ENCODE peak calls at places on chromosomes 5 and 9, in five cellular contexts. One of them, this sample, is unnamed.

GRCh38 chr9:91937727-91938126 is 12.3 kb downstream of the ROR2 start:
- DNase-seq in HepG2: no peak
- DNase-seq in HCT116: no peak
- DNase-seq in SK-N-SH: no peak
- DNase-seq in K562: no peak
- DNase-seq in this sample: no peak

GRCh38 chr9:134170525-134171315 is 6.4 kb upstream of the RNU6ATAC start:
- DNase-seq in K562: no peak
- DNase-seq in HCT116: no peak
- DNase-seq in SK-N-SH: no peak
- DNase-seq in HepG2: no peak
- DNase-seq in this sample: no peak

GRCh38 chr9:91067306-91067860 is 265.8 kb downstream of the SYK start:
- DNase-seq in SK-N-SH: no peak
- DNase-seq in HCT116: no peak
- DNase-seq in HepG2: no peak
- DNase-seq in K562: no peak
- DNase-seq in this sample: no peak

GRCh38 chr5:131270809-131271208 is 7.0 kb downstream of the CDC42SE2 start:
- DNase-seq in K562: no peak
- DNase-seq in HCT116: no peak
- DNase-seq in SK-N-SH: no peak
- DNase-seq in HepG2: no peak
- DNase-seq in this sample: no peak

GRCh38 chr9:136840877-136841645 is 1.2 kb upstream of the AJM1 start:
- DNase-seq in HCT116: no peak
- DNase-seq in SK-N-SH: peak
- DNase-seq in K562: peak
- DNase-seq in HepG2: peak
- DNase-seq in this sample: no peak

GRCh38 chr9:18441245-18441644 is 32.7 kb upstream of the ADAMTSL1 start:
- DNase-seq in HCT116: no peak
- DNase-seq in K562: no peak
- DNase-seq in HepG2: no peak
- DNase-seq in SK-N-SH: no peak
- DNase-seq in this sample: no peak

GRCh38 chr9:105154723-105155191 is 89.7 kb upstream of the SLC44A1 start:
- DNase-seq in SK-N-SH: no peak
- DNase-seq in HepG2: no peak
- DNase-seq in HCT116: no peak
- DNase-seq in K562: no peak
- DNase-seq in this sample: no peak

GRCh38 chr5:94901071-94901979 is 282.9 kb downstream of the SLF1 start:
- DNase-seq in HCT116: no peak
- DNase-seq in HepG2: no peak
- DNase-seq in SK-N-SH: no peak
- DNase-seq in K562: no peak
- DNase-seq in this sample: no peak

GRCh38 chr9:33661186-33661585 is 134.2 kb upstream of the PRSS3 start:
- DNase-seq in HCT116: no peak
- DNase-seq in SK-N-SH: no peak
- DNase-seq in K562: no peak
- DNase-seq in HepG2: no peak
- DNase-seq in this sample: no peak

GRCh38 chr5:171808951-171809350 is 23.3 kb downstream of the SMIM23 start:
- DNase-seq in K562: no peak
- DNase-seq in HepG2: no peak
- DNase-seq in SK-N-SH: no peak
- DNase-seq in HCT116: no peak
- DNase-seq in this sample: no peak

GRCh38 chr5:206406-206805 is 11.5 kb downstream of the CCDC127 start:
- DNase-seq in HepG2: no peak
- DNase-seq in HCT116: no peak
- DNase-seq in SK-N-SH: no peak
- DNase-seq in K562: peak
- DNase-seq in this sample: no peak

GRCh38 chr9:74951725-74952151 is 974 bp downstream of the C9orf40 start:
- DNase-seq in HepG2: peak
- DNase-seq in K562: peak
- DNase-seq in HCT116: no peak
- DNase-seq in SK-N-SH: peak
- DNase-seq in this sample: no peak

GRCh38 chr9:111483419-111483861 is 743 bp downstream of the ECPAS start:
- DNase-seq in HepG2: peak
- DNase-seq in K562: peak
- DNase-seq in SK-N-SH: peak
- DNase-seq in HCT116: no peak
- DNase-seq in this sample: no peak

GRCh38 chr9:109733690-109734089 is 46.3 kb upstream of the PALM2AKAP2 start:
- DNase-seq in HepG2: no peak
- DNase-seq in SK-N-SH: no peak
- DNase-seq in K562: no peak
- DNase-seq in HCT116: no peak
- DNase-seq in this sample: no peak

GRCh38 chr9:22136446-22137140 is 127.5 kb upstream of the CDKN2B start:
- DNase-seq in SK-N-SH: no peak
- DNase-seq in HCT116: no peak
- DNase-seq in K562: no peak
- DNase-seq in HepG2: no peak
- DNase-seq in this sample: no peak

GRCh38 chr5:168324864-168325615 is 33.6 kb downstream of the WWC1 start:
- DNase-seq in HCT116: peak
- DNase-seq in SK-N-SH: no peak
- DNase-seq in K562: no peak
- DNase-seq in HepG2: peak
- DNase-seq in this sample: no peak

GRCh38 chr5:34817558-34818351 is 21.2 kb upstream of the TTC23L start:
- DNase-seq in HCT116: no peak
- DNase-seq in HepG2: no peak
- DNase-seq in K562: no peak
- DNase-seq in SK-N-SH: no peak
- DNase-seq in this sample: no peak

GRCh38 chr5:115355095-115355494 is 58.6 kb upstream of the CCDC112 start:
- DNase-seq in SK-N-SH: no peak
- DNase-seq in K562: no peak
- DNase-seq in HepG2: no peak
- DNase-seq in HCT116: no peak
- DNase-seq in this sample: no peak

GRCh38 chr5:116492776-116493175 is 81.8 kb downstream of the SEMA6A start:
- DNase-seq in SK-N-SH: peak
- DNase-seq in HepG2: no peak
- DNase-seq in HCT116: no peak
- DNase-seq in K562: no peak
- DNase-seq in this sample: no peak

GRCh38 chr9:104386425-104387069 is 117.5 kb upstream of the OR13F1 start:
- DNase-seq in HCT116: peak
- DNase-seq in SK-N-SH: peak
- DNase-seq in K562: peak
- DNase-seq in HepG2: peak
- DNase-seq in this sample: peak

GRCh38 chr5:149113669-149114068 is 27.6 kb upstream of the ABLIM3 start:
- DNase-seq in HepG2: no peak
- DNase-seq in SK-N-SH: no peak
- DNase-seq in K562: no peak
- DNase-seq in HCT116: no peak
- DNase-seq in this sample: no peak

GRCh38 chr5:75568202-75568601 is 43.1 kb upstream of the ANKDD1B start:
- DNase-seq in K562: no peak
- DNase-seq in HepG2: no peak
- DNase-seq in SK-N-SH: no peak
- DNase-seq in HCT116: no peak
- DNase-seq in this sample: no peak

GRCh38 chr5:75571547-75571946 is 39.7 kb upstream of the ANKDD1B start:
- DNase-seq in SK-N-SH: no peak
- DNase-seq in K562: no peak
- DNase-seq in HCT116: no peak
- DNase-seq in HepG2: no peak
- DNase-seq in this sample: no peak

GRCh38 chr5:75567710-75568109 is 43.5 kb upstream of the ANKDD1B start:
- DNase-seq in SK-N-SH: no peak
- DNase-seq in HCT116: peak
- DNase-seq in K562: peak
- DNase-seq in HepG2: no peak
- DNase-seq in this sample: no peak

DNA sequence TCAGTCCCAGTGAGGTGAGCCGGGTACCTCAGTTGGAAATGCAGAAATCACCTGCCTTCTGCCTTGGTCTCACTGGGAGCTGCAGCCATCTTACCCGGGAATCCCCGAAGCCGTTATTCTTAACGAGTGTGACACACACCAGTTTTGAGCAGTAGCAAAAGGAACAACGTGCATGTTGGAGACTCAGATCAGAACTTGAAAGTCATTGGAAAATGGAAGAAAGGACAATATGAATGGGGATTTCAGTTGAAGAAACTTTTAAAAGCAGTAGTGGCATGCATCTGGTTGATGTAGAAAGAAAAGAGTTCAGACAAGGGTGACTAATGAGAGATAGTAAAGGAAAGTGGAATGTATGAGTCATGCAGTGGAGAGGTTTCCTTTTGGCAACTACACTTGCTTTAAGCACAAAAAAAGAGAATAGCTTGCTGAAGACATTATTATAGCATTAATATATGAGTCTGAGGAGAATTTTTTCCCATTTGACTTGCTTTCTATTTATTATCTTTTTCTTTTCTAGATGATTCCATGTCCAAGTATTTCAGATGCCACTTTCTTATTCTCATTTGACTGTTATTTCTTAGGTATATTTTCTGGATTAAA is 44.4 kb upstream of the ANKDD1B start:
- DNase-seq in HepG2: peak
- DNase-seq in SK-N-SH: no peak
- DNase-seq in K562: peak
- DNase-seq in HCT116: peak
- DNase-seq in this sample: peak
- TF ChIP-seq SIN3A in HepG2: no peak
- TF ChIP-seq SIN3A in SK-N-SH: peak
- TF ChIP-seq SIN3A in K562: no peak
- TF ChIP-seq SIN3A in HCT116: no peak
- TF ChIP-seq SIN3A in this sample: no peak

GRCh38 chr9:123438321-123438720 is 82.3 kb downstream of the CRB2 start:
- DNase-seq in K562: no peak
- DNase-seq in HCT116: no peak
- DNase-seq in HepG2: no peak
- DNase-seq in SK-N-SH: no peak
- DNase-seq in this sample: no peak

GRCh38 chr9:123434619-123435240 is 78.7 kb downstream of the CRB2 start:
- DNase-seq in SK-N-SH: peak
- DNase-seq in HepG2: peak
- DNase-seq in K562: peak
- DNase-seq in HCT116: no peak
- DNase-seq in this sample: no peak

GRCh38 chr9:123432331-123433236 is 76.6 kb downstream of the CRB2 start:
- DNase-seq in K562: no peak
- DNase-seq in HCT116: no peak
- DNase-seq in HepG2: no peak
- DNase-seq in SK-N-SH: no peak
- DNase-seq in this sample: no peak

GRCh38 chr9:123437201-123437600 is 81.2 kb downstream of the CRB2 start:
- DNase-seq in HCT116: no peak
- DNase-seq in K562: no peak
- DNase-seq in HepG2: no peak
- DNase-seq in SK-N-SH: no peak
- DNase-seq in this sample: no peak

GRCh38 chr9:123435471-123435870 is 79.5 kb downstream of the CRB2 start:
- DNase-seq in HCT116: no peak
- DNase-seq in SK-N-SH: no peak
- DNase-seq in HepG2: peak
- DNase-seq in K562: no peak
- DNase-seq in this sample: no peak
- TF ChIP-seq REST in HCT116: no peak
- TF ChIP-seq REST in SK-N-SH: no peak
- TF ChIP-seq REST in HepG2: no peak
- TF ChIP-seq REST in K562: no peak
- TF ChIP-seq REST in this sample: no peak

GRCh38 chr5:96997265-96997859 is 61.5 kb downstream of the LNPEP start:
- DNase-seq in HCT116: peak
- DNase-seq in SK-N-SH: peak
- DNase-seq in HepG2: peak
- DNase-seq in K562: peak
- DNase-seq in this sample: peak
- TF ChIP-seq CTCF in HCT116: peak
- TF ChIP-seq CTCF in SK-N-SH: peak
- TF ChIP-seq CTCF in HepG2: peak
- TF ChIP-seq CTCF in K562: no peak
- TF ChIP-seq CTCF in this sample: peak

GRCh38 chr5:140588311-140589070 is 23.9 kb downstream of the SLC35A4 start:
- DNase-seq in SK-N-SH: no peak
- DNase-seq in K562: no peak
- DNase-seq in HCT116: no peak
- DNase-seq in HepG2: no peak
- DNase-seq in this sample: no peak
- TF ChIP-seq SIN3A in SK-N-SH: no peak
- TF ChIP-seq SIN3A in K562: no peak
- TF ChIP-seq SIN3A in HCT116: no peak
- TF ChIP-seq SIN3A in HepG2: no peak
- TF ChIP-seq SIN3A in this sample: no peak

DNA sequence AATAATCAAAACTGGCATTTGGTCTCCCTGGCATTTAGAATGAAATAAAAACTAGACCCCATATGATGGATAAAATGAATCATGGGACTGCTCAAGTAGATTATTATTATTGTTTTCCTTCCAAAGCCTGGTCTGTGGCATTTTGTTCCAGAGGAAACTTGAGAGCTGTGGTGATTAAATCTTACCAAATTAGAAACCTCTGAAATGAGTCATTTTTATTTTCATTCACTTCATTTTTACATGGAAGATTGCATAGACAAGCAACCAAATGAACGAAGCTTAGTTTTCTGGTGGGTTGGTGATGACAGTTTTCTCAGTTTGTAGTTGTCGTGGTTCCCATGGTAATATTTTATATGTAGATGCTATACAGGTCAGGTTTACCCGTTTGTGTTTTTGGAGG is 23.4 kb downstream of the PAM start:
- DNase-seq in SK-N-SH: no peak
- DNase-seq in K562: no peak
- DNase-seq in HCT116: no peak
- DNase-seq in HepG2: no peak
- DNase-seq in this sample: no peak
- TF ChIP-seq REST in SK-N-SH: no peak
- TF ChIP-seq REST in K562: no peak
- TF ChIP-seq REST in HCT116: no peak
- TF ChIP-seq REST in HepG2: no peak
- TF ChIP-seq REST in this sample: no peak